ENCODE peak calls at places on chromosomes 16 and 17, in eight cellular contexts. L, F, N, V, E, C, Y and G are unnamed samples.

GRCh38 chr16:72270531-72270930 is 98.6 kb upstream of the PMFBP1 start:
- DNase-seq in L (no peak), F (no peak), N (no peak), V (no peak), E (no peak), C (no peak), Y (no peak), G (peak)

GRCh38 chr17:1160591-1161041 is 19.2 kb downstream of the ABR start:
- DNase-seq in L (no peak), F (no peak), N (no peak), V (no peak), E (no peak), C (no peak), Y (no peak), G (no peak)

GRCh38 chr16:77531741-77532140 is 96.9 kb upstream of the ADAMTS18 start:
- DNase-seq in L (no peak), F (no peak), N (no peak), V (no peak), E (peak), C (peak), Y (no peak), G (peak)

GRCh38 chr17:41917957-41918391 is 777 bp downstream of the ACLY start:
- DNase-seq in L (no peak), F (peak), N (peak), V (peak), E (no peak), C (no peak), Y (no peak), G (peak)

GRCh38 chr17:41131979-41132378 is 8.0 kb upstream of the KRTAP4-12 start:
- DNase-seq in L (no peak), F (no peak), N (no peak), V (no peak), E (peak), C (no peak), Y (no peak), G (peak)

GRCh38 chr17:29103341-29103740 is 60.4 kb downstream of the PIPOX start:
- DNase-seq in L (no peak), F (no peak), N (no peak), V (no peak), E (no peak), C (no peak), Y (no peak), G (no peak)

GRCh38 chr16:3597226-3597625 is 14.2 kb downstream of the SLX4 start:
- DNase-seq in L (no peak), F (no peak), N (no peak), V (no peak), E (no peak), C (no peak), Y (no peak), G (no peak)

GRCh38 chr17:1294157-1294717 is 14.8 kb downstream of the TRARG1 start:
- DNase-seq in L (no peak), F (peak), N (no peak), V (no peak), E (no peak), C (no peak), Y (no peak), G (no peak)

GRCh38 chr16:24499193-24499814 is 40.1 kb upstream of the RBBP6 start:
- DNase-seq in L (peak), F (no peak), N (peak), V (no peak), E (peak), C (no peak), Y (peak), G (no peak)

GRCh38 chr17:41920580-41920955 is 1.8 kb upstream of the ACLY start:
- DNase-seq in L (no peak), F (no peak), N (no peak), V (no peak), E (no peak), C (no peak), Y (no peak), G (no peak)

GRCh38 chr16:2039286-2040030 is 8.2 kb downstream of the NTHL1 start:
- DNase-seq in L (no peak), F (no peak), N (no peak), V (peak), E (peak), C (no peak), Y (no peak), G (peak)